ENCODE peak calls at places on chromosome 13, in ten cellular contexts. W, X, E, P, C, N, Z, G, O and K are unnamed samples.

GRCh38 chr13:113033498-113033897 is 64.5 kb downstream of the MCF2L start:
- DNase-seq in W (no peak), X (no peak), E (no peak), P (no peak), C (no peak), N (no peak), Z (no peak), G (no peak), O (no peak), K (no peak)

GRCh38 chr13:50130686-50131051 is 115.4 kb downstream of the KCNRG start:
- DNase-seq in W (no peak), X (peak), E (peak), P (no peak), C (peak), N (peak), Z (no peak), G (no peak), O (peak), K (no peak)

GRCh38 chr13:27004866-27005265 is 166.7 kb downstream of the USP12 start:
- DNase-seq in W (no peak), X (no peak), E (no peak), P (no peak), C (no peak), N (no peak), Z (no peak), G (no peak), O (no peak), K (no peak)

GRCh38 chr13:114024603-114025431 is 50.9 kb upstream of the C13orf46 start:
- DNase-seq in W (no peak), X (no peak), E (no peak), P (no peak), C (no peak), N (no peak), Z (no peak), G (no peak), O (no peak), K (no peak)

GRCh38 chr13:45773236-45773635 is 71.1 kb downstream of the CBY2 start:
- DNase-seq in W (peak), X (peak), E (no peak), P (peak), C (no peak), N (no peak), Z (no peak), G (no peak), O (no peak), K (no peak)

GRCh38 chr13:101397742-101398141 is 18.6 kb downstream of the NALCN start:
- DNase-seq in W (peak), X (peak), E (peak), P (peak), C (no peak), N (peak), Z (no peak), G (no peak), O (no peak), K (no peak)

GRCh38 chr13:100182894-100183490 is 94.1 kb downstream of the PCCA start:
- DNase-seq in W (no peak), X (no peak), E (no peak), P (no peak), C (no peak), N (no peak), Z (no peak), G (no peak), O (no peak), K (no peak)

GRCh38 chr13:97261254-97262015 is 39.3 kb downstream of the MBNL2 start:
- DNase-seq in W (no peak), X (no peak), E (no peak), P (no peak), C (no peak), N (no peak), Z (no peak), G (no peak), O (no peak), K (no peak)

GRCh38 chr13:79245937-79246574 is 160.0 kb downstream of the RBM26 start:
- DNase-seq in W (no peak), X (no peak), E (no peak), P (no peak), C (no peak), N (no peak), Z (no peak), G (no peak), O (no peak), K (no peak)

GRCh38 chr13:43981091-43981490 is 101.4 kb downstream of the LACC1 start:
- DNase-seq in W (no peak), X (no peak), E (no peak), P (no peak), C (no peak), N (no peak), Z (no peak), G (no peak), O (no peak), K (no peak)

GRCh38 chr13:63680704-63681103 is 2265.1 kb upstream of the PCDH20 start:
- DNase-seq in W (no peak), X (no peak), E (no peak), P (no peak), C (no peak), N (no peak), Z (no peak), G (no peak), O (no peak), K (no peak)

GRCh38 chr13:113369189-113369588 is 5.3 kb upstream of the GRTP1 start:
- DNase-seq in W (no peak), X (no peak), E (no peak), P (no peak), C (no peak), N (no peak), Z (no peak), G (no peak), O (no peak), K (no peak)

GRCh38 chr13:25171517-25172302 is at the start of gene AMER2:
- DNase-seq in W (peak), X (peak), E (peak), P (peak), C (no peak), N (no peak), Z (peak), G (peak), O (peak), K (peak)

GRCh38 chr13:51761638-51762350 is 42.2 kb downstream of the DHRS12 start:
- DNase-seq in W (no peak), X (peak), E (peak), P (no peak), C (no peak), N (no peak), Z (no peak), G (no peak), O (no peak), K (no peak)

GRCh38 chr13:19181621-19182485 is at the start of gene TUBA3C:
- DNase-seq in W (no peak), X (no peak), E (no peak), P (no peak), C (no peak), N (no peak), Z (no peak), G (no peak), O (no peak), K (no peak)

GRCh38 chr13:79462895-79463294 is 18.1 kb upstream of the NDFIP2 start:
- DNase-seq in W (no peak), X (no peak), E (no peak), P (no peak), C (no peak), N (no peak), Z (no peak), G (no peak), O (no peak), K (no peak)

GRCh38 chr13:79936368-79937136 is 404.4 kb downstream of the SPRY2 start:
- DNase-seq in W (peak), X (peak), E (peak), P (peak), C (no peak), N (peak), Z (no peak), G (peak), O (peak), K (no peak)

GRCh38 chr13:95679722-95680121 is 2.8 kb downstream of the DNAJC3 start:
- DNase-seq in W (no peak), X (no peak), E (no peak), P (no peak), C (no peak), N (no peak), Z (no peak), G (no peak), O (no peak), K (no peak)

GRCh38 chr13:24076124-24076523 is 84.4 kb upstream of the SPATA13 start:
- DNase-seq in W (no peak), X (no peak), E (no peak), P (no peak), C (no peak), N (peak), Z (no peak), G (peak), O (peak), K (no peak)

GRCh38 chr13:101127741-101128353 is 288.5 kb downstream of the NALCN start:
- DNase-seq in W (peak), X (peak), E (peak), P (peak), C (no peak), N (peak), Z (no peak), G (no peak), O (peak), K (no peak)

GRCh38 chr13:113595131-113595530 is 10.6 kb downstream of the TFDP1 start:
- DNase-seq in W (no peak), X (no peak), E (no peak), P (no peak), C (no peak), N (no peak), Z (no peak), G (no peak), O (no peak), K (no peak)

GRCh38 chr13:109572389-109572788 is 214.0 kb downstream of the IRS2 start:
- DNase-seq in W (no peak), X (no peak), E (no peak), P (no peak), C (no peak), N (no peak), Z (no peak), G (no peak), O (no peak), K (no peak)

GRCh38 chr13:83248751-83249150 is 633.5 kb downstream of the SLITRK1 start:
- DNase-seq in W (no peak), X (peak), E (no peak), P (no peak), C (no peak), N (no peak), Z (no peak), G (no peak), O (no peak), K (no peak)

GRCh38 chr13:25977216-25977615 is 74.6 kb downstream of the SHISA2 start:
- DNase-seq in W (peak), X (no peak), E (no peak), P (no peak), C (no peak), N (no peak), Z (no peak), G (no peak), O (no peak), K (no peak)

GRCh38 chr13:96011291-96011875 is 41.8 kb downstream of the UGGT2 start:
- DNase-seq in W (peak), X (peak), E (peak), P (peak), C (no peak), N (no peak), Z (no peak), G (no peak), O (no peak), K (no peak)

GRCh38 chr13:71252191-71252704 is 614.8 kb downstream of the DACH1 start:
- DNase-seq in W (no peak), X (peak), E (no peak), P (no peak), C (no peak), N (no peak), Z (no peak), G (no peak), O (no peak), K (no peak)

GRCh38 chr13:71249031-71249430 is 618.0 kb downstream of the DACH1 start:
- DNase-seq in W (no peak), X (peak), E (no peak), P (no peak), C (no peak), N (no peak), Z (no peak), G (no peak), O (no peak), K (no peak)

GRCh38 chr13:71260246-71260645 is 606.8 kb downstream of the DACH1 start:
- DNase-seq in W (no peak), X (peak), E (no peak), P (no peak), C (no peak), N (no peak), Z (no peak), G (no peak), O (no peak), K (no peak)

GRCh38 chr13:71255633-71256032 is 611.4 kb downstream of the DACH1 start:
- DNase-seq in W (no peak), X (peak), E (no peak), P (no peak), C (no peak), N (no peak), Z (no peak), G (no peak), O (no peak), K (no peak)

DNA sequence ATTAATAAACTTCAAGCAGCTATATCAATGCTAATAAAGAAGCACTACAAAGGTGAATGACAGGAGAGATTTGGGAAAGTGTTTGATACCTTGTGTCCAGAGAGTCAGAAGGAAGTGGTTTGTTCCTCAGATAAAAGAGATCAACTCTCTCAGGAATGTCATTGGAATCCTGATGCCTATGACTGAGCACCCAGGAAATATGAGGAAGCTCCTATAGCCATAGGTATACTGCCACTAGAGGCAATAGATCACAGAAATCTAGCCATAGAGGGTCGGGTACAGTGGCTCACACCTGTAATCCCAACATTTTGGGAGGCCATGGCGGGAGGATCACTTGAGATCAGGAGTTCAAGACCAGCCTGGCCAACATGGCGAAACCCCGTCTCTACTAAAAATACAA is 612.6 kb downstream of the DACH1 start:
- DNase-seq in W (no peak), X (no peak), E (no peak), P (no peak), C (no peak), N (no peak), Z (no peak), G (no peak), O (no peak), K (no peak)
- TF ChIP-seq CTCF in W (no peak), X (no peak), E (no peak), P (no peak), C (no peak), N (no peak), Z (no peak), G (no peak), O (no peak), K (no peak)

DNA sequence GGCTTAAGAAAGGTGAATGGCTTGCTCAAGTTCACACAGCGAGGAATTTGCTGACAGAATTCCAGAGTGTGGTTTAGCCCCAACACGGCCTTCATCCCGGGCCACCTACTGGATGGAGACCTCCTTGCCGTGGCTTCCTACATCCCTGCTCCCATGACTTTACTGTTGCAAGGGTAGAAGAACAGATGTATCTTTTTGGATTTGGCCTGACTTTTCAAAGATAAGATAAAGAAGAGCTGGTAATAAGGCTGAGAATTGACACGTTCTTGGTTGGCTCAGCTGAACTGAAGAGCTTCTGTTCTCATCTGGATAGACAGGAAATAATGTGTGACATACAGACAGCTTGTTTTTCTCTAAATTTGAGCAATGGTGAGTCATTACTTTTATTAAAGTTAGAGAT is 113.1 kb downstream of the KLF5 start:
- DNase-seq in W (peak), X (peak), E (no peak), P (peak), C (no peak), N (no peak), Z (no peak), G (no peak), O (peak), K (no peak)
- TF ChIP-seq CTCF in W (no peak), X (peak), E (no peak), P (peak), C (no peak), N (no peak), Z (no peak), G (no peak), O (peak), K (no peak)

DNA sequence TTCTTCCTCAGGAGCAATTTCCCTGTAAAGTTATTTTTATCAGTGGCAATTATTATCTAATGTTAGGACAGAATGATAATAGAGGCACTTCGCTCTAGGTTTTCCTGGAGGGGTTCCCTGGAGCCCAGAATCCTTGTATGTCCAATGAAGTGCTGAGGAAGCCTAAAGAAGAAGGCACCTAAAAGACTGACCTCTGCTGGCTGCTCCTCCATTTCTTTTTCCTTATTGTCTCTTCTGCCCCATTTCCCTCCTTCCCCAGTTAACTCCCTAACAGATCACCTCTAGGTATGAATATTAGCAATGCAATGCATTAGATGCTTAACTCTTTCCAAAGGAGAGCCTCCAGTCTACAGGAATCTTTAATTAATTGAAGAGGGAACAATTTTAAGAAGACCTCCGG is 985.4 kb downstream of the DIAPH3 start:
- DNase-seq in W (no peak), X (peak), E (no peak), P (no peak), C (no peak), N (no peak), Z (no peak), G (no peak), O (no peak), K (no peak)
- TF ChIP-seq CTCF in W (peak), X (peak), E (peak), P (no peak), C (no peak), N (peak), Z (no peak), G (peak), O (peak), K (peak)

GRCh38 chr13:46963874-46964273 is 67.0 kb upstream of the HTR2A start:
- DNase-seq in W (no peak), X (no peak), E (no peak), P (no peak), C (no peak), N (no peak), Z (no peak), G (no peak), O (no peak), K (no peak)

GRCh38 chr13:46964789-46965527 is 68.1 kb upstream of the HTR2A start:
- DNase-seq in W (peak), X (peak), E (peak), P (peak), C (no peak), N (no peak), Z (no peak), G (no peak), O (no peak), K (no peak)

GRCh38 chr13:46961719-46962118 is 64.9 kb upstream of the HTR2A start:
- DNase-seq in W (peak), X (peak), E (peak), P (peak), C (no peak), N (no peak), Z (no peak), G (no peak), O (peak), K (no peak)

GRCh38 chr13:46962286-46962941 is 65.6 kb upstream of the HTR2A start:
- DNase-seq in W (peak), X (peak), E (peak), P (peak), C (no peak), N (no peak), Z (no peak), G (no peak), O (no peak), K (no peak)
- TF ChIP-seq CTCF in W (peak), X (peak), E (peak), P (peak), C (no peak), N (no peak), Z (no peak), G (peak), O (peak), K (peak)

DNA sequence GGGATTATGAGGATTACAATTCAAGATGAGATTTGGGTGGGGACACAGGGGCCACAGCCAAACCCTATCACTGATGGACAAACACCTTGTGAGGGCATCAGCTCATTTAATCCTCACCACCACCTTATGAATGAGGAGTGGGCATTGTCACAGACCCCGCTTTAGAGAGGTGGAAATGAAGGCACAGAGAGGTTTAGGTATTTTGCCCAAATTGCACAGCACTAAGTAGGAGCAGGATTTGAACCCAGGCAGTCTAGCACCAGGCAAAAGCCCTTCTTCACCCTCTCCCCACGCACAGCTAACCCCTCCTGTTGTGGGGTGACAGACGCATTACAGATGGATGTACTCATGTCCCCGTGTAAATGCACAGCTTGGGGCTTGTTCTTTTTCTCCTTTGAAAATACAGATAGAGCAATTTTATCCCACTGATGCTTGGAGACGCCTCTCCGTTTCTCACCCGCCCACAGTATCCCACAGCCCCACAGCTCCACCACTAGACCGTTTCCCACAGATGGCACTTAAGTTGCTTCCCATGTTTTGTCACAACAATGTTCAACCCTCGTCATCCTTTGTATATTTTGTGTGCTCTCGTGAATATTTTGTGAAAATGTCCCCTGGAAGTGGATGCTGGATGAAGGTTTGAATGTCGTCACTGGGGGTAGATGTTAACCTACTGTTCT is 48.2 kb downstream of the ANKRD10 start:
- DNase-seq in W (no peak), X (no peak), E (no peak), P (no peak), C (no peak), N (no peak), Z (no peak), G (no peak), O (no peak), K (no peak)
- TF ChIP-seq CTCF in W (no peak), X (no peak), E (no peak), P (no peak), C (no peak), N (no peak), Z (no peak), G (no peak), O (no peak), K (no peak)

GRCh38 chr13:81988542-81988941 is 1647.6 kb upstream of the SPRY2 start:
- DNase-seq in W (no peak), X (no peak), E (no peak), P (no peak), C (no peak), N (no peak), Z (no peak), G (no peak), O (no peak), K (no peak)

GRCh38 chr13:81986308-81986707 is 1645.4 kb upstream of the SPRY2 start:
- DNase-seq in W (no peak), X (no peak), E (no peak), P (no peak), C (no peak), N (no peak), Z (no peak), G (no peak), O (no peak), K (no peak)

GRCh38 chr13:81990652-81991051 is 1649.7 kb upstream of the SPRY2 start:
- DNase-seq in W (no peak), X (no peak), E (no peak), P (no peak), C (no peak), N (no peak), Z (no peak), G (no peak), O (no peak), K (no peak)

GRCh38 chr13:81987677-81988357 is 1646.9 kb upstream of the SPRY2 start:
- DNase-seq in W (no peak), X (no peak), E (no peak), P (no peak), C (no peak), N (no peak), Z (no peak), G (no peak), O (no peak), K (no peak)

GRCh38 chr13:81987159-81987558 is 1646.2 kb upstream of the SPRY2 start:
- DNase-seq in W (no peak), X (no peak), E (no peak), P (no peak), C (no peak), N (no peak), Z (no peak), G (no peak), O (peak), K (no peak)
- TF ChIP-seq CTCF in W (no peak), X (no peak), E (no peak), P (no peak), C (no peak), N (no peak), Z (no peak), G (no peak), O (peak), K (peak)